ENCODE peak calls at places on chromosome 21, in five cellular contexts. G is uterus; N is stimulated activated CD4-positive, alpha-beta T cell treated with anti-CD3 and anti-CD28 coated beads, Interleukin-1b, Interleukin-23, amount 100 ng/mL, for 4 hours; S is iris pigment epithelial cell; D is activated effector memory CD4-positive, alpha-beta T cell treated with anti-CD3 and anti-CD28 coated beads, Interleukin-2, amount 50 U/mL, for 16 hours. T is an unnamed sample.

GRCh38 chr21:38470762-38471161 is 27.5 kb downstream of the ERG start:
- DNase-seq in G (no peak), N (no peak), S (peak), D (no peak), T (no peak)

GRCh38 chr21:44371596-44371995 is 18.2 kb downstream of the TRPM2 start:
- DNase-seq in G (no peak), N (no peak), S (no peak), D (no peak), T (no peak)

GRCh38 chr21:27838585-27838984 is 871.7 kb upstream of the ADAMTS5 start:
- DNase-seq in G (no peak), N (no peak), S (no peak), D (no peak), T (no peak)

GRCh38 chr21:45994086-45994661 is 12.6 kb downstream of the COL6A1 start:
- DNase-seq in G (no peak), N (no peak), S (no peak), D (no peak), T (no peak)

GRCh38 chr21:45612096-45613019 is 31.2 kb upstream of the PCBP3 start:
- DNase-seq in G (no peak), N (no peak), S (peak), D (peak), T (no peak)

GRCh38 chr21:41966872-41967621 is 13.2 kb upstream of the C2CD2 start:
- DNase-seq in G (peak), N (no peak), S (no peak), D (peak), T (no peak)

GRCh38 chr21:34930971-34931370 is 118.1 kb downstream of the RUNX1 start:
- DNase-seq in G (no peak), N (no peak), S (peak), D (no peak), T (no peak)

GRCh38 chr21:37751268-37751975 is 164.8 kb downstream of the KCNJ6 start:
- DNase-seq in G (no peak), N (no peak), S (peak), D (no peak), T (no peak)

GRCh38 chr21:45893166-45894106 is 88.1 kb upstream of the COL6A1 start:
- DNase-seq in G (no peak), N (no peak), S (no peak), D (no peak), T (no peak)

GRCh38 chr21:42833859-42834729 is 45.2 kb downstream of the WDR4 start:
- DNase-seq in G (peak), N (no peak), S (no peak), D (peak), T (no peak)

GRCh38 chr21:37546949-37547614 is 180.5 kb downstream of the DYRK1A start:
- DNase-seq in G (no peak), N (no peak), S (no peak), D (no peak), T (peak)

GRCh38 chr21:15183712-15184353 is 119.0 kb upstream of the NRIP1 start:
- DNase-seq in G (no peak), N (no peak), S (no peak), D (no peak), T (no peak)

GRCh38 chr21:27212444-27212843 is 245.6 kb upstream of the ADAMTS5 start:
- DNase-seq in G (no peak), N (no peak), S (no peak), D (no peak), T (no peak)

GRCh38 chr21:28272272-28272992 is 720.2 kb downstream of the LTN1 start:
- DNase-seq in G (no peak), N (no peak), S (peak), D (no peak), T (no peak)

GRCh38 chr21:44477712-44478111 is 22.4 kb downstream of the LRRC3 start:
- DNase-seq in G (no peak), N (no peak), S (no peak), D (no peak), T (no peak)

GRCh38 chr21:46189213-46189958 is 5.1 kb upstream of the SPATC1L start:
- DNase-seq in G (no peak), N (no peak), S (peak), D (no peak), T (no peak)

GRCh38 chr21:42145569-42146250 is 73.2 kb upstream of the ABCG1 start:
- DNase-seq in G (peak), N (peak), S (peak), D (peak), T (no peak)

GRCh38 chr21:33642896-33643657 is 776 bp downstream of the ITSN1 start:
- DNase-seq in G (peak), N (peak), S (no peak), D (peak), T (no peak)

GRCh38 chr21:39911286-39911685 is 44.0 kb downstream of the PCP4 start:
- DNase-seq in G (no peak), N (no peak), S (no peak), D (no peak), T (no peak)

GRCh38 chr21:18049461-18049860 is 195.2 kb upstream of the CHODL start:
- DNase-seq in G (no peak), N (no peak), S (no peak), D (no peak), T (no peak)

GRCh38 chr21:45544449-45545235 is 2.4 kb upstream of the SLC19A1 start:
- DNase-seq in G (no peak), N (no peak), S (no peak), D (no peak), T (no peak)

GRCh38 chr21:34187935-34188334 is 114.6 kb downstream of the MRPS6 start:
- DNase-seq in G (peak), N (no peak), S (peak), D (no peak), T (no peak)

GRCh38 chr21:31201548-31201947 is 142.5 kb downstream of the TIAM1 start:
- DNase-seq in G (no peak), N (no peak), S (peak), D (no peak), T (peak)